ENCODE peak calls at places on chromosome 2, in nine cellular contexts. B, Q, K, J, H, W, A, D and Y are unnamed samples.

GRCh38 chr2:64807417-64807816 is 153.7 kb upstream of the SERTAD2 start:
- DNase-seq in B (no peak), Q (no peak), K (peak), J (peak), H (no peak), W (peak), A (peak), D (no peak), Y (peak)

GRCh38 chr2:147524912-147525311 is 319.9 kb upstream of the ACVR2A start:
- DNase-seq in B (no peak), Q (no peak), K (no peak), J (no peak), H (no peak), W (no peak), A (no peak), D (no peak), Y (no peak)

GRCh38 chr2:144860421-144860820 is 340.5 kb upstream of the ZEB2 start:
- DNase-seq in B (no peak), Q (no peak), K (no peak), J (no peak), H (no peak), W (no peak), A (no peak), D (no peak), Y (no peak)

GRCh38 chr2:3986063-3986462 is 282.7 kb downstream of the DCDC2C start:
- DNase-seq in B (no peak), Q (no peak), K (no peak), J (no peak), H (no peak), W (no peak), A (no peak), D (no peak), Y (no peak)

GRCh38 chr2:96574364-96574763 is 37.8 kb downstream of the ARID5A start:
- DNase-seq in B (no peak), Q (no peak), K (no peak), J (no peak), H (no peak), W (no peak), A (no peak), D (no peak), Y (no peak)

GRCh38 chr2:183995632-183996031 is 602.7 kb upstream of the ZNF804A start:
- DNase-seq in B (no peak), Q (no peak), K (no peak), J (no peak), H (no peak), W (no peak), A (no peak), D (no peak), Y (no peak)

GRCh38 chr2:191463790-191464189 is 214.1 kb upstream of the NABP1 start:
- DNase-seq in B (no peak), Q (no peak), K (no peak), J (no peak), H (no peak), W (no peak), A (no peak), D (no peak), Y (no peak)

GRCh38 chr2:208698114-208698513 is 291.5 kb downstream of the PTH2R start:
- DNase-seq in B (no peak), Q (no peak), K (no peak), J (no peak), H (no peak), W (no peak), A (no peak), D (no peak), Y (no peak)

GRCh38 chr2:142574388-142574787 is 303.1 kb upstream of the KYNU start:
- DNase-seq in B (no peak), Q (no peak), K (no peak), J (no peak), H (no peak), W (no peak), A (no peak), D (no peak), Y (no peak)

GRCh38 chr2:195695002-195695631 is 38.1 kb downstream of the SLC39A10 start:
- DNase-seq in B (no peak), Q (no peak), K (no peak), J (no peak), H (no peak), W (no peak), A (no peak), D (no peak), Y (no peak)

GRCh38 chr2:116456429-116456828 is 1358.1 kb upstream of the DDX18 start:
- DNase-seq in B (no peak), Q (no peak), K (no peak), J (no peak), H (no peak), W (no peak), A (no peak), D (no peak), Y (no peak)

GRCh38 chr2:101114268-101114783 is 36.9 kb downstream of the TBC1D8 start:
- DNase-seq in B (no peak), Q (no peak), K (no peak), J (no peak), H (no peak), W (no peak), A (no peak), D (no peak), Y (no peak)

GRCh38 chr2:206276169-206276927 is 1.9 kb downstream of the ZDBF2 start:
- DNase-seq in B (no peak), Q (no peak), K (no peak), J (no peak), H (no peak), W (no peak), A (no peak), D (no peak), Y (no peak)

GRCh38 chr2:46803911-46804670 is 111.5 kb downstream of the MCFD2 start:
- DNase-seq in B (no peak), Q (no peak), K (peak), J (no peak), H (no peak), W (no peak), A (peak), D (no peak), Y (no peak)

GRCh38 chr2:237731663-237732062 is 66.9 kb upstream of the RBM44 start:
- DNase-seq in B (no peak), Q (no peak), K (peak), J (no peak), H (no peak), W (peak), A (no peak), D (no peak), Y (no peak)

GRCh38 chr2:120344991-120345975 is 653 bp upstream of the INHBB start:
- DNase-seq in B (peak), Q (peak), K (no peak), J (peak), H (no peak), W (peak), A (no peak), D (peak), Y (peak)

GRCh38 chr2:200860092-200860795 is 4.2 kb downstream of the CLK1 start:
- DNase-seq in B (no peak), Q (no peak), K (no peak), J (no peak), H (no peak), W (no peak), A (no peak), D (no peak), Y (no peak)

GRCh38 chr2:25383806-25384205 is 42.1 kb upstream of the DNMT3A start:
- DNase-seq in B (no peak), Q (peak), K (no peak), J (no peak), H (no peak), W (no peak), A (no peak), D (no peak), Y (no peak)

GRCh38 chr2:28979576-28980366 is 1.3 kb upstream of the TOGARAM2 start:
- DNase-seq in B (no peak), Q (no peak), K (no peak), J (no peak), H (no peak), W (no peak), A (no peak), D (no peak), Y (no peak)

GRCh38 chr2:71816815-71817214 is 330.8 kb downstream of the CYP26B1 start:
- DNase-seq in B (no peak), Q (no peak), K (no peak), J (no peak), H (no peak), W (no peak), A (no peak), D (no peak), Y (no peak)
- TF ChIP-seq CTCF in B (no peak), Q (no peak), K (no peak), J (no peak), H (no peak), W (no peak), A (no peak), D (no peak), Y (no peak)

GRCh38 chr2:224655006-224655537 is 61.1 kb downstream of the CCDC195 start:
- DNase-seq in B (no peak), Q (no peak), K (no peak), J (no peak), H (no peak), W (no peak), A (no peak), D (no peak), Y (no peak)

GRCh38 chr2:224645722-224646121 is 60.6 kb upstream of the CUL3 start:
- DNase-seq in B (no peak), Q (no peak), K (no peak), J (no peak), H (no peak), W (no peak), A (no peak), D (no peak), Y (no peak)

GRCh38 chr2:224646242-224646846 is 61.2 kb upstream of the CUL3 start:
- DNase-seq in B (no peak), Q (no peak), K (no peak), J (no peak), H (peak), W (no peak), A (no peak), D (peak), Y (peak)

GRCh38 chr2:224650815-224651439 is 65.2 kb downstream of the CCDC195 start:
- DNase-seq in B (no peak), Q (no peak), K (peak), J (peak), H (peak), W (peak), A (no peak), D (peak), Y (peak)
- TF ChIP-seq CTCF in B (peak), Q (peak), K (peak), J (peak), H (peak), W (peak), A (peak), D (peak), Y (peak)

GRCh38 chr2:217326238-217327022 is 466.6 kb upstream of the TNP1 start:
- DNase-seq in B (no peak), Q (no peak), K (no peak), J (no peak), H (no peak), W (no peak), A (no peak), D (no peak), Y (no peak)
- TF ChIP-seq CTCF in B (no peak), Q (no peak), K (no peak), J (no peak), H (no peak), W (no peak), A (no peak), D (no peak), Y (no peak)

GRCh38 chr2:155815275-155815674 is 517.2 kb downstream of the NR4A2 start:
- DNase-seq in B (no peak), Q (no peak), K (no peak), J (no peak), H (no peak), W (no peak), A (no peak), D (no peak), Y (no peak)

GRCh38 chr2:155810411-155810810 is 522.1 kb downstream of the NR4A2 start:
- DNase-seq in B (no peak), Q (no peak), K (no peak), J (no peak), H (no peak), W (no peak), A (no peak), D (no peak), Y (no peak)

DNA sequence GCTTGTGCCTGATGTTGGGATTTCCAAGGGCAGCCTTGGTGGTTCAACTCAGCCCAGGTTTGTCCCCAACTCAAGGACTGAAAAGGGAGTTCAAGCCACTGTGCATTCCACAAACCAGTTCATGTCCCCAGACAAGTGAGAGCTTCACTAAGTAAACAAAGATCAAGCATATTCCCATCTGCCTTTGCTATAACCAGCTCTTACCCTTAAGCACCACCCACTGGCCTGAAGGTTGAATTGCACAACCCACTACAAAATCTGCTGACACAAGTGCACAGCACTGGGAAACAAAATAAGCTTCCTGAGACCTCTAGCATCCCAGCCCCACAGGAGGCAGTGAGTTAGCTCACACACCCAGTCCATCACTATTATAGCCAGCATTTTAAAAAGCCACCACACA is 516.7 kb downstream of the NR4A2 start:
- DNase-seq in B (no peak), Q (no peak), K (no peak), J (peak), H (peak), W (peak), A (no peak), D (no peak), Y (peak)
- TF ChIP-seq CTCF in B (peak), Q (no peak), K (no peak), J (peak), H (peak), W (peak), A (no peak), D (peak), Y (peak)

DNA sequence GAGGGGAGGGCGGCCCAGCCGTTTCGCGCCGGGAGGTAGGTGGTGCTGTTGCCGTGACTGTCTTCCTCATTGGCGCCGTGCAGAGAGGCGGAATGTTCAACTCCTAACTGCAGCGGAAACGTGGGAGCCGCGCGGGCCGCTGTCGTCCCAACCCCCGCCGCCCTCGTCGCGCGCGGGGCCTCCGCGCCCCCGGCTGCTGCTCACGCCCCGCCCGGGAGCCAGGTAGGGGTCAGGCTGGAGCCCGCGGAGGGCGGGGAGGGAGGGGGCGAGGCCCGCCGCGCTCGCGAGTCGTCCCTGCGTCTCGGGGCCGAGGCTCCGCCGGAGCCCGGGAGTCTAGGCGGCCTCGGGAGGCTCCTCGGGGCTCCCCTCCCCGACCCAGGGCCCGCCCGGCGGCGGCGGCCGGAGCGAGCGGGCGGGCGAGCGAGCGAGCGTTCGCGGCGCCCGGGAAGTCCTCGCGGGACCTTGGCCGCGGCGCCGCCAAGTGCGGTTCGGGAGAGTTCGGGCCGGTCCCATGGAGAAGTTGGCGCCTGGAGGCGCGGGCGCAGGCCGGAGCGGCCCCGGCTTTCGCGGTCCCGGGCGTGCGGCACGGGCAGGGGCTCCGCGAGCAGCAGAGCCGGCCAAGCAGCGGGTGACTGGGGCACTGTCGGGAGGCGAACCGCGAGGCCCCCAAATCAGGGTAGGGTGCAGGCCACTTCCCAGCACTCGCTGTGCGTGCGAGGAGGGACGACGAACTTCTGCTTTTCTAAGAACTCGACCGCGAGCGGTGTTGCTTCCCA is at the start of gene MAP3K20:
- DNase-seq in B (peak), Q (peak), K (no peak), J (peak), H (peak), W (peak), A (peak), D (peak), Y (peak)
- TF ChIP-seq CTCF in B (no peak), Q (peak), K (peak), J (peak), H (peak), W (peak), A (peak), D (peak), Y (peak)

GRCh38 chr2:231614559-231615057 is 21.9 kb downstream of the TEX44 start:
- DNase-seq in B (no peak), Q (no peak), K (no peak), J (peak), H (peak), W (no peak), A (peak), D (no peak), Y (peak)

GRCh38 chr2:231612199-231613053 is 19.8 kb downstream of the TEX44 start:
- DNase-seq in B (peak), Q (peak), K (peak), J (peak), H (peak), W (peak), A (peak), D (peak), Y (peak)

GRCh38 chr2:231613655-231614558 is 21.2 kb downstream of the TEX44 start:
- DNase-seq in B (peak), Q (peak), K (no peak), J (peak), H (peak), W (peak), A (peak), D (peak), Y (peak)

GRCh38 chr2:231613054-231613654 is 20.5 kb downstream of the TEX44 start:
- DNase-seq in B (no peak), Q (no peak), K (no peak), J (no peak), H (no peak), W (no peak), A (no peak), D (no peak), Y (no peak)

DNA sequence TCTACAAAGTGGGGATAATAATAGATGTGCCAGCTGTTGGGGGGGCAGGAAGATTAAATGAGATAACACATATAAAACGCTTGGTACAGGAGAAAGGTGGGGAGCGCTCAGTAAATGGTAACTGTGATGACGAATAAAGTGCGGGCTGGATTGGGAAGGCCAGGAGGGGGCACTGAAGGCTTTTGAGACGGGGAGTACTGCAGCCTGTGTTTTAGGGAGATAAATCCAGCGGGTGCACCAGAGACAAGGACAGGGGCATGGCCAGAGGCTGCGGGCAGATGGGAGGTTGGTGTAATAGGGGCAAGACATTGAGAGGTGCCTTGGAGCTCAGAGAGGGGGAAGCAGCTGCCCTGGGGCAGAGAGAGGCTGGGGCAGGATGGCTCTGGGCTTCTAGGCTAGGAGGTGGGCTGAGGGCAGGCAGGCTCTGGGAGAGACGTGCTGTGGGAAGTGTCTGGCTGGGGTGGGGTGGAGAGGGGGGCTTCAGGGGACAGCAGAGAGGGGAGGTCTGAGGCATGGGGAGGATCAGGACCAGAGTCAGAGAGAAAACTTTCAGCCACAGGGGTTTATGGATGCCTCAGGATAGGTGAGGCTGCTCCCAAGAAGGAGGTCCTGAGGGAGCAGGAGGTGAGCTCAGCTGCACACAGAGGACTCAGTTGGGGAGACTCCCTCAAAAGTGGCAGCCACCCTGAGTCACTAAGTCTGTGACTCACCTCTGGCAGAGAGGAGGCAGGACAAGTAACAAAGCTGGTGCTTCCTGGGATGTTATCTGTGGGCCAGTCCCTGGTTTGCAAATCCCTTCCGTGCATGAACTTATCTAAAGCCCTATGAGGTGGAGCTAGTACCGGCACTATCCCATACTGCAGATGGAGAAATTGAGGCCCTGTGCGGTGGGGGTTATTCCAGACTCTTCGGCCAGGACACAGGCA is 18.9 kb downstream of the TEX44 start:
- DNase-seq in B (no peak), Q (no peak), K (peak), J (no peak), H (peak), W (peak), A (no peak), D (no peak), Y (no peak)
- TF ChIP-seq CTCF in B (no peak), Q (no peak), K (peak), J (peak), H (peak), W (peak), A (no peak), D (peak), Y (no peak)

GRCh38 chr2:97779141-97779540 is 65.8 kb downstream of the ZAP70 start:
- DNase-seq in B (no peak), Q (no peak), K (no peak), J (no peak), H (no peak), W (no peak), A (no peak), D (no peak), Y (no peak)

GRCh38 chr2:97769308-97769707 is 55.9 kb downstream of the ZAP70 start:
- DNase-seq in B (no peak), Q (no peak), K (no peak), J (no peak), H (no peak), W (no peak), A (no peak), D (no peak), Y (no peak)

GRCh38 chr2:97775074-97775473 is 61.7 kb downstream of the ZAP70 start:
- DNase-seq in B (no peak), Q (no peak), K (no peak), J (no peak), H (no peak), W (no peak), A (no peak), D (no peak), Y (no peak)

GRCh38 chr2:97770450-97770849 is 57.1 kb downstream of the ZAP70 start:
- DNase-seq in B (no peak), Q (no peak), K (no peak), J (no peak), H (no peak), W (no peak), A (no peak), D (no peak), Y (no peak)

DNA sequence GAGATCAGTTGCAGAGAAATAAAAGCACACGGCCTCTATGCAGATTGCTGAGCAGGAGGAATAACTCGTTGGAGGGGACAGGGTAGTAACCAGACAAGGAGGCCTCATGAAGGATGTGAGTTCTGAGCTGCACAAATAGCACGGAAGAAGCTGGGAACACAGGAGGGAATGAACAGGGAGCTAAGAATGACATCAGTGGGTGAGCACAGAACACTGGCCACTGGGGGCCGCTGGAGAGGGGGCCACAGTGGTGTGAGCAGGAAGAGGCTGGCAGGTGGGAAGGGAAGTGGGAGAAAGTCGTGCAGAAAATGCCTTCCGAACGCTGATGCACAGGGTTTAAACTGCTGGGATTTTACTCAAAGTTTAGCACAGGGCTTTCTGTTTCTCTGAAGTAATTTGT is 61.0 kb downstream of the ZAP70 start:
- DNase-seq in B (no peak), Q (no peak), K (no peak), J (no peak), H (no peak), W (peak), A (no peak), D (no peak), Y (peak)
- TF ChIP-seq CTCF in B (no peak), Q (no peak), K (peak), J (no peak), H (peak), W (peak), A (no peak), D (peak), Y (peak)